ENCODE peak calls at places on chromosomes 6 and 20, in seven cellular contexts. J, C, K, F, I, V and G are unnamed samples.

GRCh38 chr6:122651604-122652003 is 41.4 kb downstream of the PKIB start:
- DNase-seq in J (no peak), C (no peak), K (no peak), F (no peak), I (no peak), V (no peak), G (no peak)

GRCh38 chr6:118968416-118968815 is 33.5 kb upstream of the MCM9 start:
- DNase-seq in J (no peak), C (no peak), K (no peak), F (peak; percentile 26), I (no peak), V (peak; percentile 12), G (peak; percentile 60)

GRCh38 chr20:48217191-48217590 is 431.9 kb upstream of the SULF2 start:
- DNase-seq in J (no peak), C (no peak), K (no peak), F (no peak), I (no peak), V (no peak), G (no peak)

GRCh38 chr6:112979830-112980229 is 632.7 kb downstream of the RFPL4B start:
- DNase-seq in J (no peak), C (no peak), K (peak; percentile 12), F (no peak), I (no peak), V (no peak), G (no peak)

GRCh38 chr6:54970337-54970736 is 123.8 kb downstream of the FAM83B start:
- DNase-seq in J (no peak), C (no peak), K (no peak), F (no peak), I (no peak), V (peak; percentile 94), G (no peak)

GRCh38 chr20:3890410-3890751 is 1.2 kb downstream of the PANK2 start:
- DNase-seq in J (no peak), C (peak; percentile 46), K (no peak), F (peak; percentile 48), I (no peak), V (no peak), G (peak; percentile 55)

GRCh38 chr6:143549630-143550268 is 38.2 kb upstream of the FUCA2 start:
- DNase-seq in J (no peak), C (no peak), K (no peak), F (no peak), I (peak; percentile 31), V (no peak), G (no peak)

GRCh38 chr6:35736293-35736894 is 438 bp upstream of the ARMC12 start:
- DNase-seq in J (peak; percentile 76), C (peak; percentile 65), K (peak; percentile 81), F (peak; percentile 60), I (no peak), V (no peak), G (peak; percentile 92)

GRCh38 chr6:79872986-79873385 is 74.4 kb downstream of the ELOVL4 start:
- DNase-seq in J (no peak), C (no peak), K (no peak), F (no peak), I (no peak), V (no peak), G (no peak)

GRCh38 chr20:16477632-16478031 is 95.6 kb downstream of the KIF16B start:
- DNase-seq in J (no peak), C (no peak), K (no peak), F (peak; percentile 60), I (no peak), V (no peak), G (no peak)

GRCh38 chr20:7937328-7937727 is 2.9 kb downstream of the HAO1 start:
- DNase-seq in J (no peak), C (no peak), K (no peak), F (no peak), I (no peak), V (no peak), G (no peak)

GRCh38 chr20:37408202-37408929 is 62.4 kb downstream of the SRC start:
- DNase-seq in J (no peak), C (no peak), K (peak; percentile 75), F (no peak), I (no peak), V (no peak), G (no peak)

GRCh38 chr6:147507162-147508072 is 1.1 kb upstream of the SAMD5 start:
- DNase-seq in J (no peak), C (peak; percentile 20), K (peak; percentile 42), F (no peak), I (no peak), V (no peak), G (peak; percentile 33)

GRCh38 chr6:156994215-156995076 is 217.3 kb downstream of the ARID1B start:
- DNase-seq in J (no peak), C (no peak), K (no peak), F (no peak), I (no peak), V (no peak), G (no peak)

GRCh38 chr6:64812138-64812537 is 894.9 kb downstream of the EYS start:
- DNase-seq in J (no peak), C (no peak), K (no peak), F (no peak), I (no peak), V (no peak), G (no peak)

GRCh38 chr6:64803470-64804166 is 903.4 kb downstream of the EYS start:
- DNase-seq in J (no peak), C (no peak), K (no peak), F (no peak), I (no peak), V (no peak), G (no peak)

GRCh38 chr6:64811145-64811544 is 895.9 kb downstream of the EYS start:
- DNase-seq in J (no peak), C (no peak), K (no peak), F (no peak), I (no peak), V (no peak), G (no peak)

DNA sequence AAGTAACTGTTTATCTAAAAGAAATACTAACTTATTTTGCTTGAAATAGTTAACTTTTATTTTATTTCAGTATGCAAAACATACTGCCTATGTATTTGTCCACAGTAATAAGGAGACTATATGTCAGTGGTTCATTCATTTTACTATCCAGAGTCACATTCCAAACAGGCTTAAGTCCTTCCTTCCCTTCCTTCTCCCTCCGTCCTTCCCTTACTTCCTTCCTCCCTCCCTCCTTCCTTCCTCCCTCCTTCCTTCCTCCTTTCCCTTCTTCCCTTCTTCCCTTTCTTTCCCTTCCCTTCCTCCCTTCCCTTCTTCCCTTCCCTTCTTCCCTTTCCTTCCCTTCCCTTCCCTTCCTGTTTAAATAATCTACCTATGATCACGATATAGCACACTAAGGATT is 899.2 kb downstream of the EYS start:
- DNase-seq in J (no peak), C (no peak), K (no peak), F (no peak), I (no peak), V (no peak), G (no peak)
- TF ChIP-seq CTCF in J (no peak), C (no peak), K (no peak), F (no peak), I (no peak), V (no peak), G (no peak)

DNA sequence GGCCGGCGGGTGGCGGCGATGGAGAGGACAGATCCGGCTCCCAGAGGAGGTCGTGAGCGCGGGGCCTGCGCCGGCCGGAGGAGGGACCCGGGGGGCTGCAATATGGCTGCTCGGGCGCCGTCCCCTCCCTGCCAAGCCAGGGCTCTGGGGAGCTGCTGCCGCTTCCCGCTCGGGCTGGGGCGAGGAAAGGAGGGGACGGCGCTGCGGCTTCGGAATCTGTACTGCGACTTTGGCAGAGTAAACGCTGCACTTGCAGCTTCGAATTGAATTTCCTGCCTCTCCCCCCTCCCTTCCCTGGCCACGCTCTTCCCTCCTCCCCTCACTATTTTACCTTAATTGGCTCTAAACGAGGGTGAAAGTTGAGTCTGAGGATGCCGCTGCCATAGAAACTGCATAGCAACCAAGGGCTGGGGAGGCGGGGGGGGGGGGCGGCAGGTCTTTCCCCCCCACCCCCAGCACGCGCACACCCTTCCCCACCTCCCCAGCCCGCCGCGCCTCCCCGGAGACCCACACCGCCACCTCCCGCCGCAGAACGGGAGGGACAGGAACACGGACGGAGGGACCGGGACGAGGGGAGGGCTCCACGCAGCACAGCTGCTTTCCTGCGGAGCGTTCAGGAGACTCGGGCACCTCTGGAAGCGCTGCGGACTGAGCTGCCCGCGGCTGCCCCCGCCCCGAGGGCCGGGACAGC is 93.9 kb downstream of the RNASET2 start:
- DNase-seq in J (no peak), C (peak; percentile 5), K (peak; percentile 93), F (no peak), I (no peak), V (no peak), G (peak; percentile 83)
- H3K4me2 ChIP-seq in J (no peak overlapping the region), C (peak overlapping the region; percentile 91), K (peak overlapping the region; percentile 94), F (peak overlapping the region; percentile 69), I (peak overlapping the region; percentile 78), V (no peak overlapping the region), G (peak overlapping the region; percentile 90)

DNA sequence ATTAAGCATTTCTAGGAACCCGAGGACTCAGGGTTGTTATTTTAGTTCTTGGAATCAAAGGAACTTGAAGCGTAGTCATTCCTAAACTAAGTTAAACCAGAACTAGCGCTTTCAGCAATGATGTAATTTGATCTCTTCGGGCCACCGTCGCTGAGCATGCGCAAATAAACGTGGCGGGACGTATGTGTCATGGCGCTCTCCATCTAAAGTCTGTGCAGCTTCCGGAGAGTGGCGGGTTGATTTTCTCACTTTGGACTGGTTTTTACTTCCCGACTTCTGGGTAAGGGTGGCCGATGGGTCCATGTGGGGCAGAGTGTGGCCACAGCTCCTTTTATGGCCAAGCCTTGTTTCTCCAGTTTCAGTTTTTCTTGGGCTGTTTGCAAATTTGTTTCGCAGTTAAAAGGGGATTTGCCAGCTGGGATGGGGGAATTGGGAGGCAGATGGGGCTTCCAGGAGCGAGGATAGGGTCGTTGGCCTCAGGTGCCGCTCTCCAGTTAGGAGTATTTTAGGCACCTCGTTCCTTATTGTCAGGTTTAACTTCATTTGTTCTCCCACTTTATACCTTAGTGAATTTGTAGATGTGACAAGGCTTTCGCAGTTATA is at the start of gene CDKAL1:
- DNase-seq in J (peak; percentile 83), C (peak; percentile 38), K (peak; percentile 69), F (peak; percentile 91), I (peak; percentile 91), V (peak; percentile 89), G (peak; percentile 94)
- TF ChIP-seq REST in J (no peak), C (no peak), K (peak; percentile 58), F (no peak), I (peak; percentile 19), V (no peak), G (no peak)

GRCh38 chr20:33575302-33575701 is 85.4 kb downstream of the CBFA2T2 start:
- DNase-seq in J (no peak), C (no peak), K (no peak), F (no peak), I (no peak), V (no peak), G (no peak)

GRCh38 chr20:33570743-33571142 is 80.8 kb downstream of the CBFA2T2 start:
- DNase-seq in J (no peak), C (no peak), K (no peak), F (no peak), I (no peak), V (no peak), G (no peak)

GRCh38 chr20:33578510-33578909 is 83.6 kb upstream of the C20orf144 start:
- DNase-seq in J (no peak), C (no peak), K (peak; percentile 66), F (no peak), I (no peak), V (no peak), G (no peak)

DNA sequence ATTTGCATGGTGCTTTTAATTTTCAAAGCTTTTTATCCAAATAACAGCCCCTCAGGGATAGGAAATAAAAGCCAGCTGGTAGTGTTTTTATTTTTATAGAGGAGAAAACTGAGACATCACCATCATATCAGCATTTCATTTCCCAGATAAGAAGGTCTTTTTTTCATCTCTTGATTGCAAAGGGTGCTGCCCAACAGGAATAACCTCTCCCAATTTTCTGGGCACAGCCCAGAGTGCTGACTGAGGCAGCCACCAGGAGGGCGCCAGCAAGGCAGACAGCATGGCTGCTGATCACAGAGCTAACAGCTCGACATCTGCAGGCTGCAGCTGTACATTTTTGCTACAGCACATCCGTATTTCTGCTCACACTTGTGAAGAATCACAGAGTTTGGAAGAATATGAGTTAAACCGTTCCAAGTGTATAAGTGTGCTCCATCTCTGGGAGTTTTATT is 85.7 kb upstream of the C20orf144 start:
- DNase-seq in J (no peak), C (no peak), K (peak; percentile 51), F (no peak), I (no peak), V (no peak), G (peak; percentile 28)
- TF ChIP-seq CTCF in J (peak; percentile 44), C (no peak), K (no peak), F (peak; percentile 25), I (no peak), V (peak; percentile 37), G (peak; percentile 43)